ENCODE peak calls at places on chromosomes 4 and X, in six cellular contexts. One of them, this sample, is unnamed.
A peak's percentile ranks its signal among the peaks of the same experiment; 100 is the strongest.

GRCh38 chrX:69083785-69084184 is 81.5 kb downstream of the PJA1 start:
- DNase-seq in NCI-H2029: no peak
- DNase-seq in NCI-H446 treated with DMSO at 0.1 percent for 48 hours: no peak
- DNase-seq in fibroblast of mammary gland: no peak
- DNase-seq in posterior cingulate gyrus: no peak
- DNase-seq in A172: no peak
- DNase-seq in this sample: no peak

GRCh38 chr4:95556460-95556859 is 7.7 kb upstream of the UNC5C start:
- DNase-seq in NCI-H2029: no peak
- DNase-seq in NCI-H446 treated with DMSO at 0.1 percent for 48 hours: no peak
- DNase-seq in fibroblast of mammary gland: no peak
- DNase-seq in posterior cingulate gyrus: no peak
- DNase-seq in A172: no peak
- DNase-seq in this sample: no peak

GRCh38 chrX:94662665-94663064 is 988.7 kb downstream of the FAM133A start:
- DNase-seq in NCI-H2029: no peak
- DNase-seq in NCI-H446 treated with DMSO at 0.1 percent for 48 hours: no peak
- DNase-seq in fibroblast of mammary gland: no peak
- DNase-seq in posterior cingulate gyrus: no peak
- DNase-seq in A172: no peak
- DNase-seq in this sample: no peak

GRCh38 chr4:17356926-17357325 is 155.0 kb downstream of the QDPR start:
- DNase-seq in NCI-H2029: no peak
- DNase-seq in NCI-H446 treated with DMSO at 0.1 percent for 48 hours: no peak
- DNase-seq in fibroblast of mammary gland: no peak
- DNase-seq in posterior cingulate gyrus: peak; percentile 45
- DNase-seq in A172: no peak
- DNase-seq in this sample: no peak

GRCh38 chr4:69095301-69095731 is 958 bp upstream of the UGT2B7 start:
- DNase-seq in NCI-H2029: no peak
- DNase-seq in NCI-H446 treated with DMSO at 0.1 percent for 48 hours: no peak
- DNase-seq in fibroblast of mammary gland: peak; percentile 75
- DNase-seq in posterior cingulate gyrus: no peak
- DNase-seq in A172: peak; percentile 34
- DNase-seq in this sample: no peak

GRCh38 chr4:102411416-102411815 is 66.1 kb upstream of the SLC39A8 start:
- DNase-seq in NCI-H2029: no peak
- DNase-seq in NCI-H446 treated with DMSO at 0.1 percent for 48 hours: no peak
- DNase-seq in fibroblast of mammary gland: peak; percentile 38
- DNase-seq in posterior cingulate gyrus: no peak
- DNase-seq in A172: no peak
- DNase-seq in this sample: no peak

GRCh38 chr4:100688368-100688767 is 170.5 kb upstream of the EMCN start:
- DNase-seq in NCI-H2029: no peak
- DNase-seq in NCI-H446 treated with DMSO at 0.1 percent for 48 hours: no peak
- DNase-seq in fibroblast of mammary gland: no peak
- DNase-seq in posterior cingulate gyrus: no peak
- DNase-seq in A172: no peak
- DNase-seq in this sample: no peak

GRCh38 chrX:20585782-20586181 is 319.1 kb upstream of the RPS6KA3 start:
- DNase-seq in NCI-H2029: no peak
- DNase-seq in NCI-H446 treated with DMSO at 0.1 percent for 48 hours: no peak
- DNase-seq in fibroblast of mammary gland: no peak
- DNase-seq in posterior cingulate gyrus: no peak
- DNase-seq in A172: no peak
- DNase-seq in this sample: no peak

GRCh38 chrX:38312436-38312835 is 14.9 kb downstream of the RPGR start:
- DNase-seq in NCI-H2029: no peak
- DNase-seq in NCI-H446 treated with DMSO at 0.1 percent for 48 hours: no peak
- DNase-seq in fibroblast of mammary gland: peak; percentile 92
- DNase-seq in posterior cingulate gyrus: no peak
- DNase-seq in A172: peak; percentile 87
- DNase-seq in this sample: no peak

GRCh38 chr4:149499726-149500125 is 315.9 kb downstream of the IQCM start:
- DNase-seq in NCI-H2029: no peak
- DNase-seq in NCI-H446 treated with DMSO at 0.1 percent for 48 hours: no peak
- DNase-seq in fibroblast of mammary gland: no peak
- DNase-seq in posterior cingulate gyrus: no peak
- DNase-seq in A172: no peak
- DNase-seq in this sample: no peak

GRCh38 chr4:110309686-110310085 is 111.3 kb upstream of the ELOVL6 start:
- DNase-seq in NCI-H2029: no peak
- DNase-seq in NCI-H446 treated with DMSO at 0.1 percent for 48 hours: no peak
- DNase-seq in fibroblast of mammary gland: peak; percentile 78
- DNase-seq in posterior cingulate gyrus: no peak
- DNase-seq in A172: no peak
- DNase-seq in this sample: no peak

GRCh38 chrX:45850775-45851433 is 650.2 kb upstream of the DIPK2B start:
- DNase-seq in NCI-H2029: no peak
- DNase-seq in NCI-H446 treated with DMSO at 0.1 percent for 48 hours: no peak
- DNase-seq in fibroblast of mammary gland: peak; percentile 25
- DNase-seq in posterior cingulate gyrus: no peak
- DNase-seq in A172: peak; percentile 10
- DNase-seq in this sample: peak; percentile 22

GRCh38 chr4:39563448-39563847 is 36.2 kb upstream of the UGDH start:
- DNase-seq in NCI-H2029: no peak
- DNase-seq in NCI-H446 treated with DMSO at 0.1 percent for 48 hours: no peak
- DNase-seq in fibroblast of mammary gland: no peak
- DNase-seq in posterior cingulate gyrus: no peak
- DNase-seq in A172: no peak
- DNase-seq in this sample: no peak

GRCh38 chr4:38129452-38129830 is 169.2 kb downstream of the PTTG2 start:
- DNase-seq in NCI-H2029: no peak
- DNase-seq in NCI-H446 treated with DMSO at 0.1 percent for 48 hours: no peak
- DNase-seq in fibroblast of mammary gland: no peak
- DNase-seq in posterior cingulate gyrus: no peak
- DNase-seq in A172: no peak
- DNase-seq in this sample: no peak

GRCh38 chr4:173522160-173522873 is 7.7 kb downstream of the HAND2 start:
- DNase-seq in NCI-H2029: no peak
- DNase-seq in NCI-H446 treated with DMSO at 0.1 percent for 48 hours: no peak
- DNase-seq in fibroblast of mammary gland: peak; percentile 93
- DNase-seq in posterior cingulate gyrus: no peak
- DNase-seq in A172: no peak
- DNase-seq in this sample: no peak

GRCh38 chrX:20595928-20596550 is 329.3 kb upstream of the RPS6KA3 start:
- DNase-seq in NCI-H2029: no peak
- DNase-seq in NCI-H446 treated with DMSO at 0.1 percent for 48 hours: no peak
- DNase-seq in fibroblast of mammary gland: peak; percentile 81
- DNase-seq in posterior cingulate gyrus: no peak
- DNase-seq in A172: peak; percentile 13
- DNase-seq in this sample: peak; percentile 34

GRCh38 chrX:154019061-154019621 is 561 bp downstream of the IRAK1 start:
- DNase-seq in NCI-H2029: no peak
- DNase-seq in NCI-H446 treated with DMSO at 0.1 percent for 48 hours: no peak
- DNase-seq in fibroblast of mammary gland: no peak
- DNase-seq in posterior cingulate gyrus: no peak
- DNase-seq in A172: no peak
- DNase-seq in this sample: peak; percentile 12

GRCh38 chrX:41045960-41046567 is 39.2 kb upstream of the USP9X start:
- DNase-seq in NCI-H2029: no peak
- DNase-seq in NCI-H446 treated with DMSO at 0.1 percent for 48 hours: peak; percentile 50
- DNase-seq in fibroblast of mammary gland: peak; percentile 71
- DNase-seq in posterior cingulate gyrus: no peak
- DNase-seq in A172: no peak
- DNase-seq in this sample: no peak

This sample was measured in NK-92 treated with Interleukin-12 subunit alpha and Interleukin-12 subunit beta, amount 100 ng/mL, for 24 hours.